ENCODE peak calls at places on chromosomes 11 and 22, in four cellular contexts. K, O, V and I are unnamed samples.

GRCh38 chr22:50694099-50694498 is 21.5 kb downstream of the SHANK3 start:
- DNase-seq in V (no peak), O (no peak), K (no peak), I (no peak)

GRCh38 chr11:57332694-57333440 is 2.8 kb downstream of the SSRP1 start:
- DNase-seq in O (no peak), V (no peak), K (no peak), I (no peak)

GRCh38 chr11:20397281-20397680 is 9.8 kb downstream of the PRMT3 start:
- DNase-seq in K (peak), V (no peak), O (peak), I (no peak)

GRCh38 chr11:120750647-120751419 is 239.3 kb downstream of the GRIK4 start:
- DNase-seq in K (no peak), V (no peak), O (no peak), I (no peak)

GRCh38 chr22:28917747-28918543 is 34.6 kb downstream of the ZNRF3 start:
- DNase-seq in K (no peak), O (no peak), V (no peak), I (no peak)

GRCh38 chr11:99325807-99326206 is 305.1 kb downstream of the CNTN5 start:
- DNase-seq in V (no peak), O (no peak), K (no peak), I (no peak)

GRCh38 chr22:39318507-39319283 is 728 bp downstream of the RPL3 start:
- DNase-seq in O (no peak), V (no peak), K (no peak), I (no peak)

GRCh38 chr22:36164621-36165020 is 4.1 kb upstream of the APOL3 start:
- DNase-seq in O (no peak), K (no peak), V (no peak), I (no peak)

GRCh38 chr22:37559901-37560681 is at the start of gene CDC42EP1:
- DNase-seq in O (no peak), K (no peak), V (no peak), I (peak)

GRCh38 chr22:44665115-44665514 is 36.9 kb upstream of the PRR5 start:
- DNase-seq in V (no peak), O (no peak), K (no peak), I (no peak)

GRCh38 chr22:32448980-32449379 is 15.3 kb downstream of the BPIFC start:
- DNase-seq in O (no peak), V (no peak), K (no peak), I (no peak)

GRCh38 chr11:86713552-86713951 is 41.1 kb upstream of the ME3 start:
- DNase-seq in O (no peak), K (no peak), V (no peak), I (no peak)

GRCh38 chr11:66361502-66361941 is 10.0 kb downstream of the SLC29A2 start:
- DNase-seq in K (no peak), O (no peak), V (no peak), I (no peak)

GRCh38 chr11:42299780-42300179 is 840.3 kb upstream of the LRRC4C start:
- DNase-seq in V (no peak), O (no peak), K (no peak), I (no peak)

GRCh38 chr11:70327717-70328116 is 57.2 kb downstream of the PPFIA1 start:
- DNase-seq in O (no peak), K (no peak), V (no peak), I (no peak)

GRCh38 chr22:49607821-49608220 is 219.9 kb downstream of the BRD1 start:
- DNase-seq in V (no peak), O (no peak), K (no peak), I (no peak)